ENCODE peak calls at places on chromosomes 6 and 20, in four cellular contexts. One of them, this sample, is unnamed.

GRCh38 chr20:12414446-12415274 is 497.0 kb downstream of the BTBD3 start:
- DNase-seq in GM12878: no peak
- DNase-seq in WTC11: no peak
- DNase-seq in HepG2: no peak
- DNase-seq in this sample: no peak

GRCh38 chr20:10696650-10697049 is 22.9 kb upstream of the JAG1 start:
- DNase-seq in GM12878: no peak
- DNase-seq in HepG2: peak; percentile 34
- DNase-seq in WTC11: peak; percentile 77
- DNase-seq in this sample: peak; percentile 18

GRCh38 chr6:139686308-139686707 is 311.9 kb upstream of the CITED2 start:
- DNase-seq in GM12878: no peak
- DNase-seq in HepG2: no peak
- DNase-seq in WTC11: no peak
- DNase-seq in this sample: no peak

GRCh38 chr20:18165553-18165952 is 27.9 kb downstream of the KAT14 start:
- DNase-seq in WTC11: no peak
- DNase-seq in HepG2: no peak
- DNase-seq in GM12878: no peak
- DNase-seq in this sample: no peak

GRCh38 chr6:28985396-28986164 is 19.5 kb downstream of the ZNF311 start:
- DNase-seq in WTC11: peak; percentile 87
- DNase-seq in GM12878: no peak
- DNase-seq in HepG2: peak; percentile 97
- DNase-seq in this sample: no peak

GRCh38 chr6:169984181-169985120 is 233.0 kb downstream of the ERMARD start:
- DNase-seq in HepG2: no peak
- DNase-seq in WTC11: no peak
- DNase-seq in GM12878: no peak
- DNase-seq in this sample: no peak

GRCh38 chr20:63121246-63121645 is 94.7 kb downstream of the YTHDF1 start:
- DNase-seq in HepG2: no peak
- DNase-seq in GM12878: no peak
- DNase-seq in WTC11: no peak
- DNase-seq in this sample: no peak

GRCh38 chr6:2534406-2535139 is 216.1 kb downstream of the MYLK4 start:
- DNase-seq in HepG2: no peak
- DNase-seq in GM12878: no peak
- DNase-seq in WTC11: no peak
- DNase-seq in this sample: no peak

GRCh38 chr6:17785094-17785787 is 78.5 kb upstream of the NUP153 start:
- DNase-seq in HepG2: no peak
- DNase-seq in WTC11: no peak
- DNase-seq in GM12878: no peak
- DNase-seq in this sample: no peak

GRCh38 chr6:90369024-90369519 is 72.4 kb upstream of the BACH2 start:
- DNase-seq in HepG2: peak; percentile 20
- DNase-seq in WTC11: no peak
- DNase-seq in GM12878: peak; percentile 90
- DNase-seq in this sample: peak; percentile 83

GRCh38 chr20:50921055-50921454 is 10.2 kb downstream of the ADNP start:
- DNase-seq in GM12878: no peak
- DNase-seq in WTC11: no peak
- DNase-seq in HepG2: no peak
- DNase-seq in this sample: no peak

GRCh38 chr20:10356628-10357027 is 77.4 kb downstream of the MKKS start:
- DNase-seq in GM12878: no peak
- DNase-seq in WTC11: no peak
- DNase-seq in HepG2: no peak
- DNase-seq in this sample: no peak

GRCh38 chr20:6575912-6576391 is 191.5 kb upstream of the BMP2 start:
- DNase-seq in GM12878: peak; percentile 53
- DNase-seq in HepG2: peak; percentile 52
- DNase-seq in WTC11: no peak
- DNase-seq in this sample: peak; percentile 4

GRCh38 chr20:53578492-53579222 is 15.0 kb downstream of the ZNF217 start:
- DNase-seq in GM12878: peak; percentile 76
- DNase-seq in WTC11: no peak
- DNase-seq in HepG2: peak; percentile 94
- DNase-seq in this sample: peak; percentile 79

GRCh38 chr6:20707166-20707485 is 172.9 kb downstream of the CDKAL1 start:
- DNase-seq in WTC11: no peak
- DNase-seq in GM12878: no peak
- DNase-seq in HepG2: peak; percentile 52
- DNase-seq in this sample: no peak

GRCh38 chr6:73508776-73509175 is 12.1 kb downstream of the EEF1A1 start:
- DNase-seq in GM12878: no peak
- DNase-seq in WTC11: no peak
- DNase-seq in HepG2: no peak
- DNase-seq in this sample: no peak

GRCh38 chr20:14481863-14482262 is 144.5 kb upstream of the FLRT3 start:
- DNase-seq in HepG2: no peak
- DNase-seq in GM12878: no peak
- DNase-seq in WTC11: no peak
- DNase-seq in this sample: no peak

GRCh38 chr20:42565106-42565990 is 624.4 kb downstream of the PTPRT start:
- DNase-seq in HepG2: no peak
- DNase-seq in GM12878: no peak
- DNase-seq in WTC11: no peak
- DNase-seq in this sample: no peak

GRCh38 chr6:157529654-157530039 is 148.7 kb downstream of the ZDHHC14 start:
- DNase-seq in WTC11: no peak
- DNase-seq in HepG2: no peak
- DNase-seq in GM12878: no peak
- DNase-seq in this sample: no peak

GRCh38 chr20:47502801-47503239 is 1.1 kb downstream of the NCOA3 start:
- DNase-seq in GM12878: no peak
- DNase-seq in HepG2: peak; percentile 52
- DNase-seq in WTC11: no peak
- DNase-seq in this sample: peak; percentile 35

GRCh38 chr6:17865243-17865642 is 122.2 kb downstream of the KIF13A start:
- DNase-seq in HepG2: no peak
- DNase-seq in GM12878: no peak
- DNase-seq in WTC11: no peak
- DNase-seq in this sample: no peak

GRCh38 chr20:50558483-50558925 is 48.3 kb downstream of the PTPN1 start:
- DNase-seq in GM12878: no peak
- DNase-seq in WTC11: no peak
- DNase-seq in HepG2: no peak
- DNase-seq in this sample: peak; percentile 89

GRCh38 chr6:166313255-166314070 is 5.3 kb upstream of the PRR18 start:
- DNase-seq in WTC11: peak; percentile 67
- DNase-seq in GM12878: peak; percentile 44
- DNase-seq in HepG2: peak; percentile 41
- DNase-seq in this sample: peak; percentile 82

GRCh38 chr6:161369339-161369738 is 95.5 kb upstream of the AGPAT4 start:
- DNase-seq in HepG2: no peak
- DNase-seq in WTC11: no peak
- DNase-seq in GM12878: no peak
- DNase-seq in this sample: no peak

GRCh38 chr6:100823041-100823440 is 58.1 kb downstream of the ASCC3 start:
- DNase-seq in HepG2: no peak
- DNase-seq in GM12878: no peak
- DNase-seq in WTC11: no peak
- DNase-seq in this sample: no peak
- TF ChIP-seq NR2C2 in HepG2: no peak
- TF ChIP-seq NR2C2 in GM12878: no peak
- TF ChIP-seq NR2C2 in WTC11: no peak
- TF ChIP-seq NR2C2 in this sample: no peak

DNA sequence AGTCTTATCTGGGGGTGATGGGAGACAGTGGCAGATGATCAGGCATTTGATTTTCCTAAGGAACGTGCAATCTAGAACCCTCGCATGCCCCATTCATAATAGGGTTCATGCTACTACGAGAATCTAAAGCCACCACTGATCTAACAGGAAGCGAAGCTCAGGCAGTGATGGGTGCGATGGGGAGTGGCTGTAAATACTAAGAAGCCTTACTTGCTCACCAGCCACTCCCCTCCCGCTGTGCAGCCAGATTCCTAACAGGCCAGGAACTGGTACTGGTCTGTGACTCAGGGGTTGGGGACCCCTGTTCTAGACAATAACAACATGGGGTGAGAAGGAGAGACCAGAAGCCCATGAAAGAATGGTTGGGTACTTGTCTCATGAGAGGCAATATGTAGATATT is 4.5 kb downstream of the TREML4 start:
- DNase-seq in WTC11: no peak
- DNase-seq in HepG2: no peak
- DNase-seq in GM12878: no peak
- DNase-seq in this sample: no peak
- TF ChIP-seq NR2C2 in WTC11: no peak
- TF ChIP-seq NR2C2 in HepG2: no peak
- TF ChIP-seq NR2C2 in GM12878: no peak
- TF ChIP-seq NR2C2 in this sample: no peak

GRCh38 chr6:163489584-163489983 is 75.1 kb downstream of the QKI start:
- DNase-seq in GM12878: no peak
- DNase-seq in HepG2: no peak
- DNase-seq in WTC11: no peak
- DNase-seq in this sample: no peak

GRCh38 chr6:163491901-163492300 is 77.4 kb downstream of the QKI start:
- DNase-seq in HepG2: no peak
- DNase-seq in WTC11: no peak
- DNase-seq in GM12878: no peak
- DNase-seq in this sample: no peak

GRCh38 chr6:163496205-163496604 is 81.7 kb downstream of the QKI start:
- DNase-seq in GM12878: no peak
- DNase-seq in WTC11: no peak
- DNase-seq in HepG2: no peak
- DNase-seq in this sample: no peak

GRCh38 chr6:163494279-163494727 is 79.8 kb downstream of the QKI start:
- DNase-seq in WTC11: no peak
- DNase-seq in GM12878: no peak
- DNase-seq in HepG2: no peak
- DNase-seq in this sample: no peak

GRCh38 chr6:163490826-163491577 is 76.5 kb downstream of the QKI start:
- DNase-seq in WTC11: no peak
- DNase-seq in GM12878: no peak
- DNase-seq in HepG2: no peak
- DNase-seq in this sample: no peak
- TF ChIP-seq NR2C2 in WTC11: no peak
- TF ChIP-seq NR2C2 in GM12878: no peak
- TF ChIP-seq NR2C2 in HepG2: no peak
- TF ChIP-seq NR2C2 in this sample: no peak

GRCh38 chr6:112343375-112343774 is 3.8 kb upstream of the RFPL4B start:
- DNase-seq in GM12878: no peak
- DNase-seq in WTC11: no peak
- DNase-seq in HepG2: no peak
- DNase-seq in this sample: no peak
- TF ChIP-seq NR2C2 in GM12878: no peak
- TF ChIP-seq NR2C2 in WTC11: no peak
- TF ChIP-seq NR2C2 in HepG2: no peak
- TF ChIP-seq NR2C2 in this sample: no peak

GRCh38 chr6:9131616-9132015 is 696.3 kb upstream of the SLC35B3 start:
- DNase-seq in HepG2: no peak
- DNase-seq in GM12878: no peak
- DNase-seq in WTC11: no peak
- DNase-seq in this sample: no peak

GRCh38 chr6:9131201-9131600 is 695.9 kb upstream of the SLC35B3 start:
- DNase-seq in GM12878: no peak
- DNase-seq in HepG2: no peak
- DNase-seq in WTC11: no peak
- DNase-seq in this sample: no peak

GRCh38 chr6:9126845-9127560 is 691.7 kb upstream of the SLC35B3 start:
- DNase-seq in GM12878: no peak
- DNase-seq in WTC11: no peak
- DNase-seq in HepG2: no peak
- DNase-seq in this sample: no peak

GRCh38 chr6:9128970-9129369 is 693.6 kb upstream of the SLC35B3 start:
- DNase-seq in GM12878: no peak
- DNase-seq in WTC11: no peak
- DNase-seq in HepG2: no peak
- DNase-seq in this sample: no peak
- TF ChIP-seq NR2C2 in GM12878: no peak
- TF ChIP-seq NR2C2 in WTC11: no peak
- TF ChIP-seq NR2C2 in HepG2: no peak
- TF ChIP-seq NR2C2 in this sample: no peak

DNA sequence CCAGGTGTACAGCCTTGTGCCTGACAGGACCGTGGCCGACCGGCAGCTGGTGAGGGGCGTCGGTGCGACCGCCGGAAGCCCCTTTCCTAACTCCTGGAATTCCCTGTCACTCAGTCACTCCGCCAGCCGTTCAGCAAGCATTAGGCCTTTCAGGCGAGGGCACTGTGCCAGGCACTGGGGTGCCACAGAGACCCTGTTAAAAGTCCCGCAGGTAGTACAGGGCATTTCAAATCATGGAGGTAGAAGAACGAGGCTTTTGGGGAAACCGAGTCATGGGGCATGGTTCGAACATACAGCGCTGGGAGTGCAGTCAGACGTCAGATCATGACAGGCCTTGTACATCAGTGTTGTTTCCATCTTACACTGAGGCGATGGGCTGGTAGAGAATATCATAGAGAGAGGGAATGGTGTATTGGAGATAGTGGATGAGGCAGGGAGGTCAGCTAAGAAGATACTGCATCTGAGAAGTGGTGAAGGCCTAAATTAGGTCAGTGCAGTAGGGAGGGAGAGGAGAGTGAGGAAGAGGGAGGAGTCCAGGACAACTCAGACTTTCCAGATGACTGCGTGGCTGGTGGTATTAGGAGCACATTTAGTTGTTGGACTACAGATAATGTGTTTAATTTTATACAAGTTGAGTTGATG is 892 bp upstream of the DXO start:
- DNase-seq in GM12878: no peak
- DNase-seq in WTC11: no peak
- DNase-seq in HepG2: no peak
- DNase-seq in this sample: peak; percentile 58
- TF ChIP-seq NR2C2 in GM12878: no peak
- TF ChIP-seq NR2C2 in WTC11: no peak
- TF ChIP-seq NR2C2 in HepG2: no peak
- TF ChIP-seq NR2C2 in this sample: no peak

DNA sequence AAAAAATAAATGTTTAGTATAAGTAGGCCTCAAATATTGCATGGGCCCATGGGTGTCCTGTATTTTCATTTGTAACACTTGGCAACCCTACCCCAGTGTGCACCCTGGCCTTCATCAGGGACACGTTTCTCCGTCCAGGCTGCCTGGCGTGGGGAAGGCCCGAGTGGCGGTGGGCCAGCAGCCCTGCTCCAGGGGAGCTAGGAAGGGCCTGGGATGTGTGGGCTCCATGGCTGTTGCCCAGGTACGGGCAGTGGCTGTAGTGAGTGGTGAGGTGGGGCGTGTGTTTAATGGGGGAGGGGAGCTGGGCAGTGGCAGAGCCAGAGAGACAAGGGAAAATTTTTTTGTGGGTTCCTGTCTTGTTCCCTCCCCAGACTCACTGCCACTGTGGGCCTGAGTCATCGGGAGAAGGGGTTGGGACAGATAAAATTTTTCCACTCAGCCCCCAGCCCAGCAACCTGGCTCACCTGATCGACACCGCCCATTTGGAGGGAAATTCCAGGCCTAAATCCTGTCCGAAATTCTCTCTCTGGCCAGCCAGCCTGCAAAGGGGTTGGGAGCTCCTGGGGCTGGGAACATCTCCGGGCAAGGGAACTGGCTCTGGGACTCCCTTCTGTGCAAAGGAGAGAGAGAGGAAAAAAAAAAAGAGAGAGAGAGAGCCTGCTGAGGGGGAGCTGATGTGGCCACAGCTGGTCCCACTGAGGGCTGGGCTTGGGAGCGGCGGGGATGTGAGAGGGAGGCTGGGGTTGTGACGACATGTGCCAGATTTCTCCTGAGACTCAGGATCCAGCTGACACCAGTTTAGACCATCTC is 32.5 kb upstream of the VEGFA start:
- DNase-seq in HepG2: no peak
- DNase-seq in WTC11: no peak
- DNase-seq in GM12878: no peak
- DNase-seq in this sample: no peak
- TF ChIP-seq NR2C2 in HepG2: no peak
- TF ChIP-seq NR2C2 in WTC11: no peak
- TF ChIP-seq NR2C2 in GM12878: no peak
- TF ChIP-seq NR2C2 in this sample: no peak

This sample was measured in K562.